ENCODE peak calls at places on chromosomes 3 and 15, in nine cellular contexts. T is HEK293T; A is effector memory CD8-positive, alpha-beta T cell; V is NCI-H2171 treated with DMSO at 0.1 percent for 48 hours; O is esophagus squamous epithelium; H is Panc1; Q is AG04450; M is LoVo; G is CD4-positive, CD25-positive, alpha-beta regulatory T cell. C is an unnamed sample.

GRCh38 chr3:37905987-37906674 is 44.5 kb downstream of the CTDSPL start:
- DNase-seq in T (no peak), A (no peak), V (peak), O (no peak), H (no peak), Q (no peak), M (peak), G (no peak), C (peak)

GRCh38 chr3:158710601-158711000 is 21.7 kb downstream of the RARRES1 start:
- DNase-seq in T (no peak), A (no peak), V (no peak), O (no peak), H (no peak), Q (no peak), M (no peak), G (no peak), C (no peak)

GRCh38 chr3:115790759-115791158 is 167.4 kb downstream of the GAP43 start:
- DNase-seq in T (peak), A (no peak), V (no peak), O (no peak), H (peak), Q (peak), M (peak), G (no peak), C (no peak)

GRCh38 chr3:151100076-151100475 is 14.6 kb downstream of the MED12L start:
- DNase-seq in T (no peak), A (no peak), V (no peak), O (no peak), H (no peak), Q (no peak), M (no peak), G (no peak), C (no peak)

GRCh38 chr3:72320096-72320910 is 527.9 kb downstream of the SHQ1 start:
- DNase-seq in T (no peak), A (no peak), V (no peak), O (no peak), H (no peak), Q (no peak), M (no peak), G (no peak), C (no peak)

GRCh38 chr3:9279959-9280358 is 30.5 kb upstream of the SRGAP3 start:
- DNase-seq in T (no peak), A (no peak), V (no peak), O (no peak), H (no peak), Q (no peak), M (no peak), G (no peak), C (no peak)

GRCh38 chr3:119018690-119019463 is 15.8 kb downstream of the IGSF11 start:
- DNase-seq in T (no peak), A (no peak), V (no peak), O (no peak), H (no peak), Q (no peak), M (no peak), G (no peak), C (no peak)

GRCh38 chr15:66707310-66708160 is 5.5 kb downstream of the SMAD6 start:
- DNase-seq in T (peak), A (no peak), V (peak), O (no peak), H (no peak), Q (no peak), M (no peak), G (no peak), C (no peak)

GRCh38 chr3:156685198-156685597 is 10.8 kb downstream of the TIPARP start:
- DNase-seq in T (no peak), A (no peak), V (no peak), O (no peak), H (no peak), Q (no peak), M (no peak), G (no peak), C (no peak)

GRCh38 chr15:42106278-42106677 is 11.9 kb upstream of the PLA2G4D start:
- DNase-seq in T (no peak), A (no peak), V (no peak), O (no peak), H (no peak), Q (no peak), M (no peak), G (no peak), C (no peak)

GRCh38 chr15:92613841-92614240 is 41.7 kb downstream of the FAM174B start:
- DNase-seq in T (no peak), A (no peak), V (no peak), O (no peak), H (no peak), Q (no peak), M (no peak), G (no peak), C (no peak)

GRCh38 chr15:79923068-79923514 is 26.3 kb upstream of the MTHFS start:
- DNase-seq in T (peak), A (peak), V (peak), O (no peak), H (no peak), Q (no peak), M (peak), G (peak), C (no peak)

C was measured in cerebellar nuclear complex.